ENCODE peak calls at places on chromosomes 5 and 9, in four cellular contexts. X is activated T-cell treated with anti-CD3 and anti-CD28 coated beads for 24 hours, P is IMR-90, G is progenitor cell of endocrine pancreas. R is an unnamed sample.

GRCh38 chr5:156460496-156460895 is 133.5 kb downstream of the SGCD start:
- DNase-seq in G (no peak), P (peak), X (no peak), R (no peak)

GRCh38 chr5:124580925-124581821 is 165.3 kb downstream of the ZNF608 start:
- DNase-seq in X (no peak), P (no peak), G (peak), R (no peak)

GRCh38 chr9:108521063-108521462 is 334.7 kb downstream of the ACTL7B start:
- DNase-seq in G (no peak), X (no peak), P (peak), R (no peak)

GRCh38 chr5:72234265-72234700 is 85.8 kb downstream of the MRPS27 start:
- DNase-seq in G (no peak), X (peak), P (peak), R (no peak)

GRCh38 chr9:71128796-71129195 is 7.4 kb upstream of the TRPM3 start:
- DNase-seq in P (no peak), G (no peak), X (no peak), R (no peak)

GRCh38 chr9:85741112-85741874 is 461 bp downstream of the AGTPBP1 start:
- DNase-seq in X (peak), G (peak), P (peak), R (peak)

GRCh38 chr5:154523704-154524103 is 45.7 kb upstream of the HAND1 start:
- DNase-seq in G (no peak), P (no peak), X (no peak), R (no peak)

GRCh38 chr9:97848582-97849237 is 4.3 kb upstream of the FOXE1 start:
- DNase-seq in X (no peak), P (peak), G (no peak), R (no peak)

GRCh38 chr5:134460551-134460950 is 48.9 kb upstream of the CDKN2AIPNL start:
- DNase-seq in G (no peak), X (no peak), P (no peak), R (no peak)

GRCh38 chr5:134489227-134489944 is 36.1 kb upstream of the JADE2 start:
- DNase-seq in X (no peak), G (no peak), P (no peak), R (no peak)

R was measured in HuH-7.5.